ENCODE peak calls at places on chromosomes 1 and 21, in five cellular contexts. One of them, this sample, is unnamed.
A peak's percentile ranks its signal among the peaks of the same experiment; 100 is the strongest.

GRCh38 chr1:78003882-78004718 is 639 bp upstream of the DNAJB4 start:
- DNase-seq in breast epithelium: peak; percentile 48
- DNase-seq in astrocyte: peak; percentile 77
- DNase-seq in uterus: peak; percentile 42
- DNase-seq in cardiac muscle cell: peak; percentile 78
- DNase-seq in this sample: peak; percentile 35

GRCh38 chr1:4006676-4007374 is 106.8 kb upstream of the C1orf174 start:
- DNase-seq in breast epithelium: no peak
- DNase-seq in astrocyte: no peak
- DNase-seq in uterus: no peak
- DNase-seq in cardiac muscle cell: no peak
- DNase-seq in this sample: no peak

GRCh38 chr1:229203030-229203751 is 67.7 kb upstream of the RAB4A start:
- DNase-seq in breast epithelium: no peak
- DNase-seq in astrocyte: peak; percentile 57
- DNase-seq in uterus: peak; percentile 38
- DNase-seq in cardiac muscle cell: peak; percentile 90
- DNase-seq in this sample: no peak

GRCh38 chr1:163821679-163822078 is 499.9 kb downstream of the NUF2 start:
- DNase-seq in breast epithelium: no peak
- DNase-seq in astrocyte: no peak
- DNase-seq in uterus: no peak
- DNase-seq in cardiac muscle cell: no peak
- DNase-seq in this sample: no peak

GRCh38 chr1:10741696-10742095 is 54.8 kb downstream of the CASZ1 start:
- DNase-seq in breast epithelium: no peak
- DNase-seq in astrocyte: no peak
- DNase-seq in uterus: no peak
- DNase-seq in cardiac muscle cell: no peak
- DNase-seq in this sample: no peak

GRCh38 chr1:40306296-40306695 is 10.8 kb downstream of the COL9A2 start:
- DNase-seq in breast epithelium: peak; percentile 32
- DNase-seq in astrocyte: no peak
- DNase-seq in uterus: no peak
- DNase-seq in cardiac muscle cell: no peak
- DNase-seq in this sample: no peak

GRCh38 chr1:178565586-178565985 is 52.7 kb downstream of the TEX35 start:
- DNase-seq in breast epithelium: no peak
- DNase-seq in astrocyte: no peak
- DNase-seq in uterus: no peak
- DNase-seq in cardiac muscle cell: no peak
- DNase-seq in this sample: no peak

GRCh38 chr1:202349263-202349928 is 897 bp downstream of the PPP1R12B start:
- DNase-seq in breast epithelium: no peak
- DNase-seq in astrocyte: peak; percentile 58
- DNase-seq in uterus: no peak
- DNase-seq in cardiac muscle cell: peak; percentile 84
- DNase-seq in this sample: no peak

GRCh38 chr1:66168467-66168887 is 365.5 kb upstream of the SGIP1 start:
- DNase-seq in breast epithelium: no peak
- DNase-seq in astrocyte: peak; percentile 91
- DNase-seq in uterus: no peak
- DNase-seq in cardiac muscle cell: peak; percentile 49
- DNase-seq in this sample: no peak

GRCh38 chr21:34612557-34612956 is 2.4 kb downstream of the RCAN1 start:
- DNase-seq in breast epithelium: no peak
- DNase-seq in astrocyte: no peak
- DNase-seq in uterus: no peak
- DNase-seq in cardiac muscle cell: peak; percentile 12
- DNase-seq in this sample: no peak

GRCh38 chr1:54800899-54801759 is at the start of gene TTC22:
- DNase-seq in breast epithelium: peak; percentile 70
- DNase-seq in astrocyte: no peak
- DNase-seq in uterus: peak; percentile 24
- DNase-seq in cardiac muscle cell: no peak
- DNase-seq in this sample: no peak

GRCh38 chr1:16162163-16162822 is 6.4 kb upstream of the EPHA2 start:
- DNase-seq in breast epithelium: no peak
- DNase-seq in astrocyte: no peak
- DNase-seq in uterus: no peak
- DNase-seq in cardiac muscle cell: no peak
- DNase-seq in this sample: no peak

GRCh38 chr1:165853528-165854075 is 26.2 kb downstream of the UCK2 start:
- DNase-seq in breast epithelium: no peak
- DNase-seq in astrocyte: no peak
- DNase-seq in uterus: no peak
- DNase-seq in cardiac muscle cell: no peak
- DNase-seq in this sample: no peak

GRCh38 chr1:96191165-96191564 is 530.4 kb upstream of the PTBP2 start:
- DNase-seq in breast epithelium: no peak
- DNase-seq in astrocyte: no peak
- DNase-seq in uterus: no peak
- DNase-seq in cardiac muscle cell: no peak
- DNase-seq in this sample: no peak

GRCh38 chr1:111471012-111471411 is 2.8 kb upstream of the C1orf162 start:
- DNase-seq in breast epithelium: peak; percentile 44
- DNase-seq in astrocyte: no peak
- DNase-seq in uterus: no peak
- DNase-seq in cardiac muscle cell: no peak
- DNase-seq in this sample: no peak

GRCh38 chr1:115829023-115829674 is 11.8 kb downstream of the NHLH2 start:
- DNase-seq in breast epithelium: no peak
- DNase-seq in astrocyte: peak; percentile 70
- DNase-seq in uterus: peak; percentile 42
- DNase-seq in cardiac muscle cell: peak; percentile 87
- DNase-seq in this sample: no peak

GRCh38 chr1:27621067-27621920 is 13.7 kb downstream of the FGR start:
- DNase-seq in breast epithelium: no peak
- DNase-seq in astrocyte: peak; percentile 40
- DNase-seq in uterus: no peak
- DNase-seq in cardiac muscle cell: peak; percentile 79
- DNase-seq in this sample: no peak

GRCh38 chr1:16178596-16179497 is 23.0 kb upstream of the EPHA2 start:
- DNase-seq in breast epithelium: no peak
- DNase-seq in astrocyte: no peak
- DNase-seq in uterus: no peak
- DNase-seq in cardiac muscle cell: no peak
- DNase-seq in this sample: no peak

GRCh38 chr1:184299076-184299790 is 87.6 kb upstream of the C1orf21 start:
- DNase-seq in breast epithelium: no peak
- DNase-seq in astrocyte: peak; percentile 93
- DNase-seq in uterus: no peak
- DNase-seq in cardiac muscle cell: peak; percentile 75
- DNase-seq in this sample: no peak

GRCh38 chr1:198056255-198056654 is 100.5 kb upstream of the NEK7 start:
- DNase-seq in breast epithelium: no peak
- DNase-seq in astrocyte: no peak
- DNase-seq in uterus: no peak
- DNase-seq in cardiac muscle cell: peak; percentile 2
- DNase-seq in this sample: no peak

GRCh38 chr1:225114354-225114995 is 185.0 kb downstream of the DNAH14 start:
- DNase-seq in breast epithelium: no peak
- DNase-seq in astrocyte: no peak
- DNase-seq in uterus: no peak
- DNase-seq in cardiac muscle cell: no peak
- DNase-seq in this sample: no peak

GRCh38 chr1:198003468-198003867 is 86.3 kb downstream of the LHX9 start:
- DNase-seq in breast epithelium: no peak
- DNase-seq in astrocyte: no peak
- DNase-seq in uterus: no peak
- DNase-seq in cardiac muscle cell: no peak
- DNase-seq in this sample: no peak

GRCh38 chr1:11804666-11805453 is 904 bp downstream of the MTHFR start:
- DNase-seq in breast epithelium: no peak
- DNase-seq in astrocyte: peak; percentile 62
- DNase-seq in uterus: peak; percentile 75
- DNase-seq in cardiac muscle cell: peak; percentile 83
- DNase-seq in this sample: no peak

GRCh38 chr1:195717651-195718050 is 890.6 kb downstream of the KCNT2 start:
- DNase-seq in breast epithelium: no peak
- DNase-seq in astrocyte: peak; percentile 11
- DNase-seq in uterus: no peak
- DNase-seq in cardiac muscle cell: peak; percentile 24
- DNase-seq in this sample: no peak

GRCh38 chr1:83839566-83840173 is 159.3 kb downstream of the TTLL7 start:
- DNase-seq in breast epithelium: no peak
- DNase-seq in astrocyte: no peak
- DNase-seq in uterus: no peak
- DNase-seq in cardiac muscle cell: peak; percentile 51
- DNase-seq in this sample: no peak

GRCh38 chr1:7284839-7285435 is 486.2 kb upstream of the VAMP3 start:
- DNase-seq in breast epithelium: no peak
- DNase-seq in astrocyte: peak; percentile 33
- DNase-seq in uterus: no peak
- DNase-seq in cardiac muscle cell: no peak
- DNase-seq in this sample: no peak

GRCh38 chr1:17056586-17056985 is 2.8 kb upstream of the SDHB start:
- DNase-seq in breast epithelium: no peak
- DNase-seq in astrocyte: no peak
- DNase-seq in uterus: no peak
- DNase-seq in cardiac muscle cell: no peak
- DNase-seq in this sample: no peak

GRCh38 chr1:28091043-28091781 is 2.8 kb upstream of the EYA3 start:
- DNase-seq in breast epithelium: peak; percentile 51
- DNase-seq in astrocyte: no peak
- DNase-seq in uterus: peak; percentile 28
- DNase-seq in cardiac muscle cell: peak; percentile 80
- DNase-seq in this sample: peak; percentile 69

GRCh38 chr1:183877321-183877720 is 72.4 kb downstream of the RGL1 start:
- DNase-seq in breast epithelium: peak; percentile 51
- DNase-seq in astrocyte: peak; percentile 52
- DNase-seq in uterus: peak; percentile 58
- DNase-seq in cardiac muscle cell: peak; percentile 86
- DNase-seq in this sample: peak; percentile 56

GRCh38 chr1:59544615-59545014 is 247.7 kb downstream of the FGGY start:
- DNase-seq in breast epithelium: no peak
- DNase-seq in astrocyte: no peak
- DNase-seq in uterus: no peak
- DNase-seq in cardiac muscle cell: no peak
- DNase-seq in this sample: no peak

GRCh38 chr21:14913576-14914146 is 151.1 kb downstream of the NRIP1 start:
- DNase-seq in breast epithelium: no peak
- DNase-seq in astrocyte: no peak
- DNase-seq in uterus: no peak
- DNase-seq in cardiac muscle cell: no peak
- DNase-seq in this sample: no peak

GRCh38 chr1:169914534-169914933 is 20.8 kb upstream of the SCYL3 start:
- DNase-seq in breast epithelium: no peak
- DNase-seq in astrocyte: peak; percentile 59
- DNase-seq in uterus: no peak
- DNase-seq in cardiac muscle cell: peak; percentile 41
- DNase-seq in this sample: no peak

GRCh38 chr1:4653328-4653660 is 1.1 kb upstream of the AJAP1 start:
- DNase-seq in breast epithelium: no peak
- DNase-seq in astrocyte: no peak
- DNase-seq in uterus: no peak
- DNase-seq in cardiac muscle cell: no peak
- DNase-seq in this sample: no peak

DNA sequence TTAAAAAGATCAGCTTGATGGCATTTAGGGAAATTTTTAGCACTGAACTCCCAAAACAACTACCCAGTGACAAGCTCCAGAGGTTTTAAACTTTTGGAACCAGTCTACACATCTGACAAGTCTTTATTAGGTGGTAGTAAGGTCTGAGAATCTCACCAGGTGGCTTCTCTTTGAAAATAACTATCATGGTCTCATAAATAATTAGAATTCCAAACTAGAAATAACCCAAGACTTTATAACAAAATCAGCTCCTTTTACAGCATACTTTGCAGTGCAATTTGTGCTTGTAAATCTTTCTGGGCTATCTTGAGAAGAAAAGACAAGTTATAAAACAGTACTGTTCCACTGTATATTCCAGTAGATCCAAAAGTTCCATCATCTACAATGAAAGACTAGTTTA is 108.7 kb downstream of the LTN1 start:
- DNase-seq in breast epithelium: no peak
- DNase-seq in astrocyte: no peak
- DNase-seq in uterus: no peak
- DNase-seq in cardiac muscle cell: no peak
- DNase-seq in this sample: no peak
- H3K27ac ChIP-seq in breast epithelium: peak overlapping the region; percentile 96
- H3K27ac ChIP-seq in astrocyte: no peak overlapping the region
- H3K27ac ChIP-seq in uterus: peak overlapping the region; percentile 96
- H3K27ac ChIP-seq in cardiac muscle cell: no peak overlapping the region
- H3K27ac ChIP-seq in this sample: no peak overlapping the region

GRCh38 chr1:206725053-206725963 is 40.6 kb downstream of the MAPKAPK2 start:
- DNase-seq in breast epithelium: no peak
- DNase-seq in astrocyte: no peak
- DNase-seq in uterus: no peak
- DNase-seq in cardiac muscle cell: peak; percentile 75
- DNase-seq in this sample: no peak
- H3K4me1 ChIP-seq in breast epithelium: no peaks in the 10 kb centered on the region
- H3K4me1 ChIP-seq in astrocyte: peaks cover 25% of the 10 kb centered on the region
- H3K4me1 ChIP-seq in uterus: no peaks in the 10 kb centered on the region
- H3K4me1 ChIP-seq in cardiac muscle cell: peaks cover 61% of the 10 kb centered on the region
- H3K4me1 ChIP-seq in this sample: peaks cover 67% of the 10 kb centered on the region

GRCh38 chr1:226296911-226297310 is 12.1 kb downstream of the LIN9 start:
- DNase-seq in breast epithelium: no peak
- DNase-seq in astrocyte: no peak
- DNase-seq in uterus: no peak
- DNase-seq in cardiac muscle cell: no peak
- DNase-seq in this sample: no peak
- H3K36me3 ChIP-seq in breast epithelium: no peaks in the 10 kb centered on the region
- H3K36me3 ChIP-seq in astrocyte: peaks cover 11% of the 10 kb centered on the region
- H3K36me3 ChIP-seq in uterus: no peaks in the 10 kb centered on the region
- H3K36me3 ChIP-seq in cardiac muscle cell: peaks cover 31% of the 10 kb centered on the region
- H3K36me3 ChIP-seq in this sample: peaks cover 21% of the 10 kb centered on the region

GRCh38 chr1:32200226-32201010 is at the start of gene CCDC28B:
- DNase-seq in breast epithelium: peak; percentile 48
- DNase-seq in astrocyte: peak; percentile 57
- DNase-seq in uterus: peak; percentile 77
- DNase-seq in cardiac muscle cell: peak; percentile 70
- DNase-seq in this sample: peak; percentile 79

GRCh38 chr1:32198237-32199042 is 2.0 kb upstream of the CCDC28B start:
- DNase-seq in breast epithelium: no peak
- DNase-seq in astrocyte: no peak
- DNase-seq in uterus: no peak
- DNase-seq in cardiac muscle cell: no peak
- DNase-seq in this sample: no peak

GRCh38 chr1:32199717-32200072 is 700 bp upstream of the CCDC28B start:
- DNase-seq in breast epithelium: no peak
- DNase-seq in astrocyte: no peak
- DNase-seq in uterus: peak; percentile 51
- DNase-seq in cardiac muscle cell: no peak
- DNase-seq in this sample: peak; percentile 77

GRCh38 chr1:32197837-32198236 is 2.6 kb upstream of the CCDC28B start:
- DNase-seq in breast epithelium: no peak
- DNase-seq in astrocyte: no peak
- DNase-seq in uterus: no peak
- DNase-seq in cardiac muscle cell: no peak
- DNase-seq in this sample: no peak

GRCh38 chr1:32199043-32199716 is 1.2 kb upstream of the CCDC28B start:
- DNase-seq in breast epithelium: no peak
- DNase-seq in astrocyte: no peak
- DNase-seq in uterus: no peak
- DNase-seq in cardiac muscle cell: no peak
- DNase-seq in this sample: no peak
- H3K27ac ChIP-seq in breast epithelium: peak overlapping the region; percentile 92
- H3K27ac ChIP-seq in astrocyte: no peak overlapping the region
- H3K27ac ChIP-seq in uterus: peak overlapping the region; percentile 81
- H3K27ac ChIP-seq in cardiac muscle cell: peak overlapping the region; percentile 77
- H3K27ac ChIP-seq in this sample: no peak overlapping the region

This sample was measured in heart right ventricle.